ENCODE peak calls at places on chromosomes 4 and X, in six cellular contexts. E is upper lobe of right lung, L is hepatocyte, U is SK-N-SH, A is IMR-90, R is heart right ventricle. W is an unnamed sample.
A peak's percentile ranks its signal among the peaks of the same experiment; 100 is the strongest.

GRCh38 chrX:132710756-132711155 is 221.9 kb upstream of the MBNL3 start:
- DNase-seq in A (no peak), R (no peak), U (no peak), L (no peak), E (no peak), W (no peak)

GRCh38 chr4:128566688-128567087 is 242.8 kb upstream of the JADE1 start:
- DNase-seq in R (no peak), U (no peak), A (no peak), L (no peak), E (no peak), W (no peak)

GRCh38 chr4:107261241-107261874 is 225.2 kb upstream of the DKK2 start:
- DNase-seq in U (no peak), E (no peak), A (no peak), R (no peak), L (no peak), W (peak; percentile 13)

GRCh38 chr4:32985256-32985655 is 2265.1 kb downstream of the PCDH7 start:
- DNase-seq in A (no peak), U (no peak), R (no peak), E (no peak), L (no peak), W (no peak)

GRCh38 chrX:25524150-25524549 is 508.4 kb upstream of the ARX start:
- DNase-seq in L (peak; percentile 59), A (peak; percentile 33), U (no peak), R (no peak), E (no peak), W (peak; percentile 62)

GRCh38 chrX:21975827-21976226 is 35.3 kb downstream of the SMS start:
- DNase-seq in U (no peak), A (peak; percentile 89), E (no peak), L (peak; percentile 48), R (no peak), W (peak; percentile 80)

GRCh38 chrX:74450803-74451449 is 29.6 kb downstream of the SLC16A2 start:
- DNase-seq in A (peak; percentile 94), R (no peak), L (peak; percentile 40), U (no peak), E (no peak), W (peak; percentile 92)

GRCh38 chr4:6955261-6955911 is 45.8 kb downstream of the TBC1D14 start:
- DNase-seq in L (peak; percentile 60), R (no peak), E (peak; percentile 86), A (no peak), U (no peak), W (no peak)

GRCh38 chrX:104432321-104432720 is 133.7 kb upstream of the IL1RAPL2 start:
- DNase-seq in U (no peak), R (no peak), L (peak; percentile 14), A (no peak), E (no peak), W (no peak)

GRCh38 chr4:5039800-5040199 is 11.5 kb upstream of the STK32B start:
- DNase-seq in U (no peak), A (no peak), R (no peak), L (no peak), E (no peak), W (no peak)

GRCh38 chr4:56026596-56026995 is 77.9 kb downstream of the CEP135 start:
- DNase-seq in L (no peak), E (no peak), A (peak; percentile 53), R (no peak), U (no peak), W (peak; percentile 25)

GRCh38 chr4:41748788-41749445 is 392 bp upstream of the PHOX2B start:
- DNase-seq in R (no peak), U (peak; percentile 79), E (no peak), A (no peak), L (no peak), W (no peak)

GRCh38 chrX:133685806-133686205 is 270.5 kb upstream of the GPC4 start:
- DNase-seq in A (no peak), U (peak; percentile 33), R (peak; percentile 5), E (no peak), L (no peak), W (no peak)

GRCh38 chr4:182339246-182339645 is 96.0 kb downstream of the TENM3 start:
- DNase-seq in L (peak; percentile 16), E (no peak), R (no peak), U (no peak), A (no peak), W (no peak)

GRCh38 chr4:57193164-57193810 is 83.1 kb upstream of the IGFBP7 start:
- DNase-seq in E (no peak), R (no peak), L (no peak), A (no peak), U (no peak), W (no peak)

GRCh38 chrX:104854790-104855340 is 288.9 kb downstream of the IL1RAPL2 start:
- DNase-seq in A (no peak), U (no peak), L (no peak), R (no peak), E (no peak), W (no peak)

GRCh38 chr4:7189066-7189465 is 3.3 kb upstream of the SORCS2 start:
- DNase-seq in A (no peak), R (no peak), U (no peak), L (no peak), E (peak; percentile 46), W (no peak)

GRCh38 chr4:153934689-153935017 is 145.8 kb upstream of the SFRP2 start:
- DNase-seq in L (no peak), R (no peak), U (no peak), A (no peak), E (no peak), W (no peak)

GRCh38 chr4:36187723-36188333 is 56.5 kb downstream of the ARAP2 start:
- DNase-seq in E (no peak), R (no peak), U (no peak), L (peak; percentile 26), A (peak; percentile 33), W (peak; percentile 0)

GRCh38 chr4:161577604-161578301 is 586.0 kb downstream of the FSTL5 start:
- DNase-seq in L (peak; percentile 44), A (peak; percentile 33), E (no peak), U (no peak), R (no peak), W (no peak)

GRCh38 chr4:100968046-100968445 is 379.3 kb downstream of the PPP3CA start:
- DNase-seq in U (no peak), A (no peak), L (no peak), E (no peak), R (no peak), W (no peak)

GRCh38 chr4:2771264-2771663 is 15.1 kb upstream of the TNIP2 start:
- DNase-seq in R (no peak), A (no peak), L (no peak), U (no peak), E (no peak), W (no peak)

GRCh38 chrX:43655961-43656494 is at the start of gene MAOA:
- DNase-seq in R (peak; percentile 77), L (peak; percentile 73), U (peak; percentile 61), A (no peak), E (peak; percentile 92), W (no peak)

GRCh38 chrX:40411350-40412111 is 169.2 kb upstream of the ATP6AP2 start:
- DNase-seq in U (no peak), E (no peak), R (no peak), A (no peak), L (no peak), W (no peak)
- TF ChIP-seq CTCF in U (peak; percentile 22), E (no peak), R (no peak), A (no peak), L (no peak), W (no peak)

GRCh38 chrX:41906515-41907165 is 16.7 kb downstream of the CASK start:
- DNase-seq in L (no peak), U (no peak), A (no peak), E (no peak), R (no peak), W (no peak)

GRCh38 chrX:41912922-41913321 is 10.4 kb downstream of the CASK start:
- DNase-seq in A (peak; percentile 29), L (no peak), U (no peak), E (no peak), R (no peak), W (no peak)

GRCh38 chrX:41903544-41903943 is 19.8 kb downstream of the CASK start:
- DNase-seq in E (no peak), A (no peak), U (no peak), L (no peak), R (no peak), W (no peak)

GRCh38 chrX:41913476-41913875 is 9.9 kb downstream of the CASK start:
- DNase-seq in A (peak; percentile 34), E (no peak), L (no peak), R (no peak), U (no peak), W (no peak)

DNA sequence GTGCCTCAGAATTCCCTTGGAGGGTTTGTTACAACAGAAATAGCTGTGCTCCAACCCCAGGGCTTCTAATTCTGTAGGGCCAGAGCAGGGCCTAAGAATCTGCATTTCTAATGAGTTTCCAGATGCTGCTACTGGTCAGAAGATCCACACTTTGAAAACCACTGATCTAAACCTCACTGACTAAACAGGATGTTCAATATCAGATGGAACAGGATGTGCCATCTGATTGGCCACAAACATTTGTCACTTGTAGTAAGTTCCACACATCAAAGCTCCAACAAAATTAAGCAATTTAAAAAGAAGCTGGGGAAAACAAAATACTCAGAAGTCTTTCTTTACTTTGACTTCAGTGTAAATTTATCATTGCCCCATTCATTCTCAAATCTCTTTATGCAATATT is 14.3 kb downstream of the CASK start:
- DNase-seq in U (no peak), E (no peak), L (no peak), R (no peak), A (no peak), W (no peak)
- H3K4me3 ChIP-seq in U (no peak overlapping the region), E (no peak overlapping the region), L (no peak overlapping the region), R (no peak overlapping the region), A (no peak overlapping the region), W (no peak overlapping the region)

GRCh38 chr4:140154572-140154891 is 548 bp upstream of the MAML3 start:
- DNase-seq in U (no peak), E (no peak), R (no peak), A (no peak), L (no peak), W (no peak)
- TF ChIP-seq CTCF in U (no peak), E (no peak), R (no peak), A (no peak), L (no peak), W (no peak)

GRCh38 chr4:37978509-37978908 is 18.3 kb downstream of the PTTG2 start:
- DNase-seq in L (no peak), R (no peak), E (no peak), U (no peak), A (no peak), W (no peak)
- H3K4me3 ChIP-seq in L (peak overlapping the region; percentile 78), R (peak overlapping the region; percentile 94), E (peak overlapping the region; percentile 88), U (peak overlapping the region; percentile 75), A (peak overlapping the region; percentile 76), W (peak overlapping the region; percentile 75)

GRCh38 chr4:131534944-131535640 is 1614.0 kb upstream of the PCDH10 start:
- DNase-seq in L (no peak), E (no peak), A (no peak), R (no peak), U (no peak), W (no peak)

GRCh38 chr4:131540256-131540655 is 1608.8 kb upstream of the PCDH10 start:
- DNase-seq in A (no peak), U (no peak), E (no peak), R (no peak), L (no peak), W (no peak)
- TF ChIP-seq CTCF in A (no peak), U (no peak), E (no peak), R (no peak), L (no peak), W (no peak)